ENCODE peak calls at places on chromosomes 13 and 19, in four cellular contexts. T is mesendoderm; K is CD4-positive, alpha-beta memory T cell; D is OCI-LY7. O is an unnamed sample. For H3K4me1, the result is how much of the 10 kb centered on the place peaks cover.

GRCh38 chr13:113882266-113882627 is 18.4 kb upstream of the GAS6 start:
- DNase-seq in K (no peak), T (no peak), D (no peak), O (no peak)

GRCh38 chr13:55341891-55342290 is 1798.8 kb upstream of the PRR20A start:
- DNase-seq in T (no peak), K (no peak), D (no peak), O (no peak)

GRCh38 chr13:21694831-21695230 is 24.0 kb downstream of the FGF9 start:
- DNase-seq in K (no peak), D (no peak), T (no peak), O (no peak)

GRCh38 chr13:48573213-48573612 is 40.3 kb upstream of the RCBTB2 start:
- DNase-seq in D (no peak), T (no peak), K (no peak), O (no peak)

GRCh38 chr19:16025108-16026101 is 50.9 kb upstream of the TPM4 start:
- DNase-seq in D (peak), K (no peak), T (peak), O (no peak)

GRCh38 chr13:78183737-78184136 is 265.1 kb upstream of the EDNRB start:
- DNase-seq in T (no peak), K (no peak), D (no peak), O (no peak)

GRCh38 chr13:19967619-19968018 is 9.1 kb downstream of the ZMYM2 start:
- DNase-seq in T (no peak), K (no peak), D (peak), O (no peak)

GRCh38 chr19:19552811-19553210 is 14.7 kb downstream of the CILP2 start:
- DNase-seq in T (peak), D (peak), K (no peak), O (no peak)

GRCh38 chr13:41361501-41361900 is 50.4 kb downstream of the NAA16 start:
- DNase-seq in D (no peak), T (no peak), K (no peak), O (no peak)

DNA sequence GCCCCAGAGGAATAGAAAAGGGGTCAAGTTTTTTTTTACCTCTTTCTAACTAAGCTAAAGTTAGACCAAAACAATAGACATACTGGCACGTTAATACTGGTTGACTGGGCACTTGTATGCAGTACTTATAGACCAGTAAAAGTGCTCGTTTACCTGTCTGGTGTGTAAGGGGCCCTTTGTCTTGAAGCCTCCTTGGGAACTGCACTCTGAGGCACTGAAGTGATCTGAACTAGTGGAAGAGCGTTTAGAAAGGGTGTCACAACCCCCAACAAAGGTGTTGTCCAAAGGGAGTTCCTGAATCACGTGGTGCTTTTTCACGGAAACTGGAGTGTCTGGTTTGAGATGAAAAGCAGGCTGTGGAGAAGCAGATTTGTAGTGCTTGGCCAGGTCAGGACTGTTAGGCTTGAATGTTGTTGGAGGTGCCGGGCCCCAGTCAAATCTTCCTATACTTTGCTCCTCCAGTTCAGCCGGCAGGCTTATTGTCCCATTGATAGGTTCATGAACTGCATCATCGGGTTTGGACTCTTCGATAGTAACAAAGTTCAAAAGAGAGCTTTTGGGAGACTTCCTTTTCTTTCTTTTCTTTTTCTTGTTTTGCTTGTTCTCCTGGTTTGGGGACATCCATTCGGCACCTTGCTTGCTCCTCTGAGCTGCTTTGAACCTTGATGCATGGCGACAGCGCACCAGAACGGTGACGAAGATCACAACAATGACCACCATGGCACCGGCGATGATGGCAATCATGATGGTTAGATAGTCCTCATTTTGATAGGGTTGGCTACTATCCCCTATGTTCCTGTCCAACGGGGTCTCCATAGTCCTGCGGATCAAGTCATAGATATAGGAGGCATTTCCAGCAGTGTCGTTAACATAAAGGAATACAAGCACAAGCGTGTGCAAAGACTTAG is 4.6 kb downstream of the PCDH9 start:
- DNase-seq in T (no peak), K (no peak), D (no peak), O (no peak)
- H3K4me1 ChIP-seq in T (under half), K (under half), D (half or more), O (under half)

GRCh38 chr19:46482645-46483044 is 11.3 kb upstream of the PNMA8A start:
- DNase-seq in D (no peak), T (no peak), K (no peak), O (no peak)

GRCh38 chr19:46481947-46482346 is 10.6 kb upstream of the PNMA8A start:
- DNase-seq in K (no peak), D (no peak), T (no peak), O (no peak)

GRCh38 chr19:46478356-46478986 is 7.1 kb upstream of the PNMA8A start:
- DNase-seq in T (peak), K (peak), D (peak), O (no peak)

GRCh38 chr19:46481187-46481586 is 9.8 kb upstream of the PNMA8A start:
- DNase-seq in T (no peak), K (no peak), D (no peak), O (no peak)

DNA sequence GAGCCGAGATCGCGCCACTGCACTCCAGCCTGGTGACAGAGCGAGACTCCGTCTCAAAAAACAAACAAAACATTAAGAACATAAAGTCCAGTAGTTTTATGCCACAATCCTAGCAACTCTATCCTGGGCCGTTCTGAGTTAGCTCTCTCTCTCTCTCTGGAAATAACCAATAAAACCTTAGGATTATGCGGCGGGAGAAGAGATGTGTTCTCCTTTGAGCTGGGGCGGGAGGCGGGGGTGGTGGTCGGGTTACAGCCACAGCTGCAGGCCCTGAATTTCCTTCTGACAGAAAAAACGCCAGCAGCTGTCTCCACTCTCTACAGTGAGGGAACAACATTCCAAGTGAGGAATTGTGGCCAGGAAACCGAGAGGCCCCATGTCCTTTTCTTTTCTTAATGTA is 9.0 kb upstream of the PNMA8A start:
- DNase-seq in K (no peak), T (no peak), D (no peak), O (no peak)
- H3K27ac ChIP-seq in K (no peak), T (no peak), D (no peak), O (no peak)

DNA sequence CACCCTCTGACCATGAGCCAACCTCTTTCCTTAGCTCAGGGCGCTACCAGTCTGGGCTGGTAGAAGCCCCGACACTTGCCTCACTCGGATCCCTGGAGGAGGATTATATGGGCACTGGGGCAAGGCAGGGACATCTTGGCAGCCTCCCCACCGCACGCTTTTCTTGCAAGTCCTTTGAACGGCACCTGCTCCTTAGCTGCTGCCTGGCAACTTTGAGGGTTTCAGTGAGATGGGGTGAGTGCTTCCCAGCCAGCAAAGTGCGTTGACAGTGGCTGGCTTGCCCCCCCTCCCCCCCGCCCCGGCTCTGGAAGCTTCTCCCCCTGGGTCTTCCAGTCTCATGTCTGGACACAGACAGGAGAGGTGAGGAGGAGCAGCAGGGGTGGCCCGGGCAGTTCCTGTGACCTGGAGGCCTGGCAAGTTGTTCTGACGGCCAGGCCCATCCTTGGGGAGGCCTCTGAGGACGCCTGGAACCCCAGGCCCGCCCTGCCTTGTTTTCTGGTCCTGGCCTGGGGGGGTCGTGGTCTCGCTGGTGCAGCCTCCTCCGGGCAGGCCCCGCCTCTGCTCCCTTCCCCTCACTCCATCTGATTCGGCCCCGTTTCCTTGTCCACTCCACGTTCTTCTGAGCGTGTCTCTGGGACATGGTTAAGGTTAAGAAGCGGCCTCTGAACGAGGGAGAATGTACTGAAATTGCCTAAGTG is 75.2 kb downstream of the ATP11A start:
- DNase-seq in D (no peak), K (no peak), T (no peak), O (no peak)
- H3K4me1 ChIP-seq in D (under half), K (under half), T (under half), O (under half)

GRCh38 chr19:35079826-35080225 is 35.8 kb upstream of the FXYD3 start:
- DNase-seq in D (no peak), T (no peak), K (no peak), O (no peak)

GRCh38 chr19:35077411-35078223 is 36.1 kb downstream of the HPN start:
- DNase-seq in T (peak), D (no peak), K (no peak), O (no peak)

GRCh38 chr19:35080613-35081170 is 34.9 kb upstream of the FXYD3 start:
- DNase-seq in K (no peak), T (no peak), D (no peak), O (no peak)

GRCh38 chr19:35076657-35077056 is 35.1 kb downstream of the HPN start:
- DNase-seq in T (no peak), D (peak), K (no peak), O (no peak)

GRCh38 chr19:35078807-35079206 is 36.8 kb upstream of the FXYD3 start:
- DNase-seq in D (no peak), K (no peak), T (no peak), O (no peak)
- H3K27ac ChIP-seq in D (no peak), K (no peak), T (no peak), O (no peak)

DNA sequence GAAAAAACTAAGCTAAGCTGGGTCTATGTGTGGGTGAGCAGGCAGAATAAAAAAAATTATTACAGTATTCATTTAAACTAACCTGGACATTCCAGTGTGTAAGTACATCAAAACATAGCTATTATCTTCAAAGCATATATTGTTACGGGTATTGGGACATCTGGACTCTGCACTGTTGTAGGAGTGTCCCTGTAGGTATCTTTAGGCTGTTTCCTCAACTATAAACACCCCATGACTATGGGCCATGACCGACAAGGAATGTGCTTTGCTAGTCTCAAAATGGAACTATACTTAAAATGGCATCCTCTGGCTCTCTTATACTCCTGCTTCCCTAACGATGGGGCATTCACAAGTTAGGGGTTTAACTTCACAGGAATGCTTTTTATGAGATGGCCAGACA is 3.4 kb downstream of the SCGB2B2 start:
- DNase-seq in T (no peak), D (no peak), K (no peak), O (no peak)
- H3K4me1 ChIP-seq in T (under half), D (under half), K (under half), O (under half)

DNA sequence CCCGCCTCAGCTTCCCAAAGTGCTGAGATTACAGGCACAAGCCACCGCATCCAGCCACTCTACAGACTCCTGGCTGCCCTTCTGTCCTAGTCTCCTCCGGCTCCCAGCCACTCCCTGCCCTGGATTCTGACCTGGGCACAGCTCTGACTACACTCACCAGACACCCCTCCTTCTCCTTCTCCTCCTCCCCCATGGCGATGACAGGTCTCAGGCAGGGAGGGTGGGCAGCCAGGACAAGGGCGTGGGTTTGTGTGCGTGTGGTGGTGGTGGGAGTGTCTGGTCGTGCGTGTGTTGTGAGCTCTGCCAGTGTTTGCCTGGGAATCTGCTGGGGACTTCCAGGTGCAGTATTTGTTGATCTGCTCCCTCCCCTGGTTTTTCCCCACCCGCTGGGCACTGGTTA is 3.0 kb upstream of the NCCRP1 start:
- DNase-seq in T (no peak), K (no peak), D (no peak), O (no peak)
- H3K27ac ChIP-seq in T (no peak), K (no peak), D (no peak), O (no peak)

GRCh38 chr13:38566023-38566422 is 120.9 kb upstream of the FREM2 start:
- DNase-seq in T (no peak), D (no peak), K (no peak), O (no peak)
- H3K4me1 ChIP-seq in T (under half), D (under half), K (under half), O (under half)